ENCODE peak calls at places on chromosomes 16 and 17, in seven cellular contexts. One of them, this sample, is unnamed.

GRCh38 chr17:38867179-38867994 is 2.5 kb upstream of the LASP1 start:
- DNase-seq in BJ: no peak
- DNase-seq in neural progenitor cell: peak
- DNase-seq in AG04450: no peak
- DNase-seq in SK-N-SH: no peak
- DNase-seq in NB4: peak
- DNase-seq in foreskin fibroblast: no peak
- DNase-seq in this sample: no peak

GRCh38 chr16:17476414-17477259 is 5.9 kb upstream of the XYLT1 start:
- DNase-seq in BJ: no peak
- DNase-seq in neural progenitor cell: peak
- DNase-seq in AG04450: peak
- DNase-seq in SK-N-SH: peak
- DNase-seq in NB4: peak
- DNase-seq in foreskin fibroblast: peak
- DNase-seq in this sample: peak

GRCh38 chr17:60590075-60590474 is 9.9 kb upstream of the PPM1D start:
- DNase-seq in BJ: no peak
- DNase-seq in neural progenitor cell: no peak
- DNase-seq in AG04450: no peak
- DNase-seq in SK-N-SH: no peak
- DNase-seq in NB4: no peak
- DNase-seq in foreskin fibroblast: no peak
- DNase-seq in this sample: no peak

GRCh38 chr17:51298508-51299371 is 38.4 kb downstream of the UTP18 start:
- DNase-seq in BJ: no peak
- DNase-seq in neural progenitor cell: peak
- DNase-seq in AG04450: peak
- DNase-seq in SK-N-SH: peak
- DNase-seq in NB4: peak
- DNase-seq in foreskin fibroblast: peak
- DNase-seq in this sample: peak

GRCh38 chr17:77089118-77089477 is 51.7 kb upstream of the SEC14L1 start:
- DNase-seq in BJ: no peak
- DNase-seq in neural progenitor cell: no peak
- DNase-seq in AG04450: no peak
- DNase-seq in SK-N-SH: no peak
- DNase-seq in NB4: peak
- DNase-seq in foreskin fibroblast: no peak
- DNase-seq in this sample: no peak

GRCh38 chr17:4641297-4642195 is at the start of gene ALOX15:
- DNase-seq in BJ: no peak
- DNase-seq in neural progenitor cell: peak
- DNase-seq in AG04450: no peak
- DNase-seq in SK-N-SH: no peak
- DNase-seq in NB4: no peak
- DNase-seq in foreskin fibroblast: no peak
- DNase-seq in this sample: no peak

GRCh38 chr16:24102120-24102740 is 153.9 kb upstream of the CACNG3 start:
- DNase-seq in BJ: no peak
- DNase-seq in neural progenitor cell: no peak
- DNase-seq in AG04450: no peak
- DNase-seq in SK-N-SH: peak
- DNase-seq in NB4: peak
- DNase-seq in foreskin fibroblast: no peak
- DNase-seq in this sample: no peak

GRCh38 chr17:73103661-73104335 is 11.3 kb upstream of the SLC39A11 start:
- DNase-seq in BJ: no peak
- DNase-seq in neural progenitor cell: no peak
- DNase-seq in AG04450: no peak
- DNase-seq in SK-N-SH: no peak
- DNase-seq in NB4: peak
- DNase-seq in foreskin fibroblast: no peak
- DNase-seq in this sample: peak

GRCh38 chr17:4721203-4722135 is 9.8 kb upstream of the MED11 start:
- DNase-seq in BJ: no peak
- DNase-seq in neural progenitor cell: no peak
- DNase-seq in AG04450: no peak
- DNase-seq in SK-N-SH: no peak
- DNase-seq in NB4: no peak
- DNase-seq in foreskin fibroblast: no peak
- DNase-seq in this sample: no peak

GRCh38 chr16:56013962-56014552 is 138.9 kb upstream of the CES5A start:
- DNase-seq in BJ: no peak
- DNase-seq in neural progenitor cell: peak
- DNase-seq in AG04450: no peak
- DNase-seq in SK-N-SH: no peak
- DNase-seq in NB4: peak
- DNase-seq in foreskin fibroblast: no peak
- DNase-seq in this sample: no peak

GRCh38 chr16:68980695-68981315 is 124.6 kb upstream of the HAS3 start:
- DNase-seq in BJ: no peak
- DNase-seq in neural progenitor cell: no peak
- DNase-seq in AG04450: no peak
- DNase-seq in SK-N-SH: no peak
- DNase-seq in NB4: no peak
- DNase-seq in foreskin fibroblast: no peak
- DNase-seq in this sample: no peak

DNA sequence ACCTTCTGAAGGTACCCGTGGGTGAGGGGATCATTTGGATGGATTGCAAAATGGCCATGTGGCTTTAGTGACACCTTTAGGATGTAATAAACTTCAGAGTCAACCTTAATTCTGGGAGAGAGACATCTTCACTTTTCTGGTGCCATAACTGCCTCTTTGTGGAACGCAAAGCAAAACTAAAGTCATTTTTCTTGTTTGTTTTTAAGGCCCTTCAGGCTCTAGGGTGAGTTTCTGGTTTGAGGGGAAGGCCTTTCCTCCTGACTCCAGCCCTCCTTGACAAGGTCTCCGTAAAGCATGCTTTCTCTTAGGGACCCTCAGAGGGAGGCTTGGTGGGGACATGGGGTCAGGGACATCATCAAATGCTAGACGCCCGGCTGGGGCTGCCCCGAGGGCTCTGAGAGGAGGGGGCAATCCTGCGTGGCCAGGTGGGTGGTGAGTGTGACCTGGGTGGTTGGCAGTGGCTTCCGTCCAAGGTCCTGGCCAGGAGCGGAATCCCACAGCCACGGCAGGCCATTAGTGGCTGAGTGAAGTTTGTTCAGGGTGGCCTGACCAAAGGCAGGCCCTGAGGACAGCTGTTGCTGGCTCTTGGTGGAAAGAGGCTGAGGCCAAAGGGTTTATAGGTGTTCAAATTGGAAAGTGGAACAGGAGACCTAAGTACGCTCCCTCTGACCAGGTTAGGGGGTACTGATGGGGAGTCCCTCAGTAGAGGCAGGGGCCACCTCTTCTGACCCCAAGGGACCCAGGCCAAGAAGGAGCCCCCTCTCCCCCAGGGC is 112.2 kb downstream of the METRNL start:
- DNase-seq in BJ: no peak
- DNase-seq in neural progenitor cell: no peak
- DNase-seq in AG04450: no peak
- DNase-seq in SK-N-SH: no peak
- DNase-seq in NB4: no peak
- DNase-seq in foreskin fibroblast: no peak
- DNase-seq in this sample: no peak
- TF ChIP-seq CTCF in BJ: no peak
- TF ChIP-seq CTCF in neural progenitor cell: no peak
- TF ChIP-seq CTCF in AG04450: no peak
- TF ChIP-seq CTCF in SK-N-SH: no peak
- TF ChIP-seq CTCF in NB4: no peak
- TF ChIP-seq CTCF in foreskin fibroblast: no peak
- TF ChIP-seq CTCF in this sample: no peak

DNA sequence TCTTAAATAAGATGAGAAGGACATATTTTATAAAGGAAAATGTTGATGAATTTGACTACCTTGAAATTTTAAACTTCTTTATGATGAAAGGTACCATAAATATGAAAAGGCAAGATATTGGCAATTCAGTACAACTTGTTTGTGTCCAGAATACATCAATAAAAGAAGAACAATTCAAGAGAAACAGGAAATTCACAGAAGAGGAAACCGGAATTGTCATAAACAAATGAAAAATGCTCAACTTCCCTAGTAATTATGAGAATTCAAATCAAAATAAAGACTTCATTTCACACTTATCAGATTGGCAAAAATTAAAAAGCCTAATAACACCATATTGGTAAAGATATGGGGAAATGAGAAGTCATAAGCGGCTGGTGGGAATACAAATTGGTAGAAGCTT is 54.3 kb downstream of the WSB1 start:
- DNase-seq in BJ: no peak
- DNase-seq in neural progenitor cell: no peak
- DNase-seq in AG04450: no peak
- DNase-seq in SK-N-SH: no peak
- DNase-seq in NB4: no peak
- DNase-seq in foreskin fibroblast: no peak
- DNase-seq in this sample: no peak
- H3K4me3 ChIP-seq in BJ: no peak
- H3K4me3 ChIP-seq in neural progenitor cell: peak
- H3K4me3 ChIP-seq in AG04450: no peak
- H3K4me3 ChIP-seq in SK-N-SH: no peak
- H3K4me3 ChIP-seq in NB4: no peak
- H3K4me3 ChIP-seq in foreskin fibroblast: no peak
- H3K4me3 ChIP-seq in this sample: no peak

DNA sequence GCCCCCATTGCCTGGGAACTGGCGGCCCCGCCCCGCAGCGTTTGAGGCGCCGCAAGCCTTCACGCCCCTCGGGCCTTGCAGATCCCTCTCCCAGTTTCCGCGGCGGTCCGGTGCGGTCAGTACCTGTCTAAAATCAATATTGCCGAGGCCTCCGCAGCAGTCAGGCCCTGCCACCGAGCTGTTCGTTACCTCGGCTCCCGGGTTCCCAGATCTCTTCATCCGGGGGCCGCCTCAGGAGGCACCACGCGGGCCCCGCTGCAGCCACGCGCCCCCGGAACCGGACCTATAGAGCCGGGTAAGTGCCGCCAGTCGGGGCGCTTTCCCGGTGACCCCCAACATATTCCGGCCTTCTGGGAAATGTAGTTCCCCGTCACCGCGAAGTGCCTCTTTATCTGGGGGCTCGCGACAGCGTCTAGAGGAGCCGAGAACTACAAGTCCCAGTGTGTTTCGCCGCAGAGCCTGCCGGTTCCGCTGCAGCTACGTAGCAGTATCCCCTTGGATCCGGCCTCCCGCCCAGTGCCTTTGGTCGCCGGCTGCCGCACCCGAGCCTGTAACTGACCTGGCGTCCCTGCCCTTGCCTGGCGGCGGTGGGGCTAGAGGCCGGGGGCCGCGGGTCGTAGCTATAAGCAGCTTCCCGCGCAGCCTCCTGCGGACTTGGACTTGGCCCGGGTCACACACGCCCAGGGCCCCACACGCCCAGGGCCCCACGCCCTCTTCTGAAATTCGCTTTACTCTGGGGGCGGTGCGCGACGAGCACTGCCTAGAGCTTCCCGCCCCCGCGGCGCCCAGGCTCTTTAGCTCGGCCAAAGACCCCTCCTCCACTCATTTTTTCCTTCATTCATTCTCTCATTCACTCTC is at the start of gene PEMT:
- DNase-seq in BJ: peak
- DNase-seq in neural progenitor cell: peak
- DNase-seq in AG04450: peak
- DNase-seq in SK-N-SH: peak
- DNase-seq in NB4: peak
- DNase-seq in foreskin fibroblast: peak
- DNase-seq in this sample: peak
- TF ChIP-seq CTCF in BJ: no peak
- TF ChIP-seq CTCF in neural progenitor cell: peak
- TF ChIP-seq CTCF in AG04450: peak
- TF ChIP-seq CTCF in SK-N-SH: no peak
- TF ChIP-seq CTCF in NB4: no peak
- TF ChIP-seq CTCF in foreskin fibroblast: no peak
- TF ChIP-seq CTCF in this sample: no peak

DNA sequence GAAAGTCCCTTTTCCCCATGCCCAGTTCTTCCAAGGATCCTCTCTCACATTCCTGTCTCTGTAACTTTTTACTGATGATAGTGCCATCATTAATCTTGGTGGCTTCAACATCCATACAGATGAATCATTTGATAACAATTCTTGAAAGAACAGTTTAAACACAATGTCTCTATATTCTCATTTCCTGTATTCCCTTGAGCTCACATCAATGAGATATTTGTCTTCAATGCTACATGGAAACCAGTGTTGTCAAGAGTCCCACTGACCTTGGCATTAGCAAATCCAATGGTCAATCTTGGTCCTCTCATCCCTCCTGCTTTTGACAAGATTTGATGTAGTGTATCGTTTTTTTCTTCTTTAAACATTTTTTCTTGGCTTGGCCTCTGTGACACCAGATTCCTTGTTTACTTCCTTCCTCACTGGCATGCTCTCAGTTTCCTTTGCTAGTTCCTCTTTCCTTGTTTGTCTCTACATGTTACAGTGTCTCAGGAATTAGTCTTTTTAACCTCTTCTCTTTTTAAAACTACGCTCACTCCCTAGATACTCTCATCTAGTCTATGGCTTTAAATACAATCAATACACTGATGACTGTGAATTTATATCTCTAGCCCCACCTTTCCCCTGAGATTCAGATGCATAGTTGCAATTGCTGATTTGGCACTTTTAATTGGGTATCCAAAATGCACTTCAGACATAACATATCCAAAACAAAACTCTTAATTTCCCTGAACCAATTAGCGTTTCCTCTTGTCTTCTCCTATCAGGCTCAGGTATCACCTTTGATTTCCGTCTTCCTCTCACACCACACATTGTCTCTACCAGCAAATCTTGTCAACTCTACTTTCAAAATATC is 134.0 kb downstream of the MYO1D start:
- DNase-seq in BJ: no peak
- DNase-seq in neural progenitor cell: no peak
- DNase-seq in AG04450: no peak
- DNase-seq in SK-N-SH: no peak
- DNase-seq in NB4: no peak
- DNase-seq in foreskin fibroblast: no peak
- DNase-seq in this sample: no peak
- H3K4me3 ChIP-seq in BJ: no peak
- H3K4me3 ChIP-seq in neural progenitor cell: no peak
- H3K4me3 ChIP-seq in AG04450: no peak
- H3K4me3 ChIP-seq in SK-N-SH: no peak
- H3K4me3 ChIP-seq in NB4: no peak
- H3K4me3 ChIP-seq in foreskin fibroblast: no peak
- H3K4me3 ChIP-seq in this sample: no peak

This sample was measured in astrocyte of the cerebellum.